ENCODE peak calls at places on chromosome 21, in ten cellular contexts. J, N, F, H, E, Q, X, K, R and V are unnamed samples.

GRCh38 chr21:44938976-44939531 is 775 bp upstream of the SLX9 start:
- DNase-seq in J (no peak), N (no peak), F (no peak), H (peak), E (no peak), Q (no peak), X (no peak), K (no peak), R (no peak), V (peak)

GRCh38 chr21:32237021-32237420 is 41.8 kb downstream of the MIS18A start:
- DNase-seq in J (no peak), N (no peak), F (no peak), H (no peak), E (no peak), Q (peak), X (no peak), K (no peak), R (no peak), V (no peak)

GRCh38 chr21:39631842-39632577 is 19.3 kb downstream of the B3GALT5 start:
- DNase-seq in J (no peak), N (no peak), F (no peak), H (no peak), E (no peak), Q (no peak), X (no peak), K (no peak), R (no peak), V (no peak)

GRCh38 chr21:15272171-15272570 is 207.4 kb upstream of the NRIP1 start:
- DNase-seq in J (no peak), N (no peak), F (no peak), H (no peak), E (no peak), Q (no peak), X (no peak), K (no peak), R (no peak), V (no peak)

GRCh38 chr21:45428534-45428933 is 23.6 kb downstream of the COL18A1 start:
- DNase-seq in J (no peak), N (no peak), F (no peak), H (no peak), E (no peak), Q (no peak), X (no peak), K (no peak), R (no peak), V (no peak)

GRCh38 chr21:27536319-27536718 is 569.4 kb upstream of the ADAMTS5 start:
- DNase-seq in J (no peak), N (no peak), F (no peak), H (no peak), E (no peak), Q (peak), X (no peak), K (no peak), R (no peak), V (no peak)

GRCh38 chr21:32580949-32581348 is 4.4 kb downstream of the TCP10L start:
- DNase-seq in J (no peak), N (no peak), F (no peak), H (no peak), E (no peak), Q (no peak), X (no peak), K (no peak), R (no peak), V (no peak)

GRCh38 chr21:45050361-45050785 is 24.0 kb upstream of the ADARB1 start:
- DNase-seq in J (no peak), N (no peak), F (no peak), H (no peak), E (no peak), Q (no peak), X (peak), K (no peak), R (no peak), V (no peak)

GRCh38 chr21:38669186-38669585 is 136.5 kb upstream of the ETS2 start:
- DNase-seq in J (no peak), N (peak), F (peak), H (no peak), E (no peak), Q (no peak), X (no peak), K (no peak), R (no peak), V (no peak)